ENCODE peak calls at places on chromosomes 12 and 14, in six cellular contexts. H is fibroblast of lung; K is aorta; Q is psoas muscle; J is CD4-positive, alpha-beta T cell; X is CD8-positive, alpha-beta memory T cell. G is an unnamed sample.

GRCh38 chr14:32476532-32476931 is 147.4 kb downstream of the AKAP6 start:
- DNase-seq in Q (no peak), X (no peak), J (no peak), H (no peak), K (no peak), G (no peak)

GRCh38 chr14:96362071-96362964 is 823 bp downstream of the ATG2B start:
- DNase-seq in J (peak; percentile 33), K (peak; percentile 77), Q (no peak), H (peak; percentile 38), X (peak; percentile 64), G (no peak)

GRCh38 chr14:104665663-104666522 is 23.5 kb upstream of the INF2 start:
- DNase-seq in J (peak; percentile 47), K (peak; percentile 79), X (peak; percentile 44), Q (no peak), H (no peak), G (no peak)

GRCh38 chr14:51121096-51121495 is 26.2 kb upstream of the TRIM9 start:
- DNase-seq in K (no peak), Q (no peak), J (no peak), X (no peak), H (peak; percentile 16), G (no peak)

GRCh38 chr14:81681466-81681865 is 147.8 kb upstream of the SEL1L start:
- DNase-seq in X (no peak), H (no peak), J (no peak), Q (no peak), K (no peak), G (no peak)

GRCh38 chr12:30805959-30806358 is 51.2 kb upstream of the CAPRIN2 start:
- DNase-seq in H (no peak), J (no peak), X (no peak), Q (no peak), K (no peak), G (no peak)

GRCh38 chr12:99232324-99232723 is 415.2 kb upstream of the GARIN6 start:
- DNase-seq in X (no peak), K (no peak), Q (no peak), J (no peak), H (no peak), G (no peak)

GRCh38 chr12:130948751-130949150 is 5.0 kb upstream of the ADGRD1 start:
- DNase-seq in J (no peak), X (no peak), Q (no peak), K (no peak), H (no peak), G (no peak)

GRCh38 chr14:70832536-70833305 is 23.4 kb upstream of the MAP3K9 start:
- DNase-seq in Q (no peak), K (no peak), H (peak; percentile 62), J (no peak), X (no peak), G (no peak)
- H3K27ac ChIP-seq in Q (no peak overlapping the region), K (no peak overlapping the region), H (no peak overlapping the region), J (no peak overlapping the region), X (no peak overlapping the region), G (no peak overlapping the region)

GRCh38 chr12:54459355-54459754 is 14.0 kb downstream of the GTSF1 start:
- DNase-seq in J (no peak), H (no peak), Q (no peak), K (no peak), X (no peak), G (no peak)
- H3K27me3 ChIP-seq in J (no peaks in the 10 kb centered on the region), H (peaks cover 9% of the 10 kb centered on the region), Q (no peaks in the 10 kb centered on the region), K (no peaks in the 10 kb centered on the region), X (no peaks in the 10 kb centered on the region), G (peaks cover 3% of the 10 kb centered on the region)

GRCh38 chr12:108177131-108177530 is 48.0 kb downstream of the WSCD2 start:
- DNase-seq in Q (no peak), H (no peak), K (no peak), X (no peak), J (no peak), G (no peak)
- H3K27ac ChIP-seq in Q (no peak overlapping the region), H (no peak overlapping the region), K (no peak overlapping the region), X (no peak overlapping the region), J (no peak overlapping the region), G (no peak overlapping the region)

GRCh38 chr12:114220311-114220710 is 185.6 kb downstream of the TBX5 start:
- DNase-seq in Q (no peak), J (no peak), K (no peak), H (no peak), X (no peak), G (no peak)
- H3K27me3 ChIP-seq in Q (peaks cover 12% of the 10 kb centered on the region), J (no peaks in the 10 kb centered on the region), K (no peaks in the 10 kb centered on the region), H (no peaks in the 10 kb centered on the region), X (no peaks in the 10 kb centered on the region), G (no peaks in the 10 kb centered on the region)

DNA sequence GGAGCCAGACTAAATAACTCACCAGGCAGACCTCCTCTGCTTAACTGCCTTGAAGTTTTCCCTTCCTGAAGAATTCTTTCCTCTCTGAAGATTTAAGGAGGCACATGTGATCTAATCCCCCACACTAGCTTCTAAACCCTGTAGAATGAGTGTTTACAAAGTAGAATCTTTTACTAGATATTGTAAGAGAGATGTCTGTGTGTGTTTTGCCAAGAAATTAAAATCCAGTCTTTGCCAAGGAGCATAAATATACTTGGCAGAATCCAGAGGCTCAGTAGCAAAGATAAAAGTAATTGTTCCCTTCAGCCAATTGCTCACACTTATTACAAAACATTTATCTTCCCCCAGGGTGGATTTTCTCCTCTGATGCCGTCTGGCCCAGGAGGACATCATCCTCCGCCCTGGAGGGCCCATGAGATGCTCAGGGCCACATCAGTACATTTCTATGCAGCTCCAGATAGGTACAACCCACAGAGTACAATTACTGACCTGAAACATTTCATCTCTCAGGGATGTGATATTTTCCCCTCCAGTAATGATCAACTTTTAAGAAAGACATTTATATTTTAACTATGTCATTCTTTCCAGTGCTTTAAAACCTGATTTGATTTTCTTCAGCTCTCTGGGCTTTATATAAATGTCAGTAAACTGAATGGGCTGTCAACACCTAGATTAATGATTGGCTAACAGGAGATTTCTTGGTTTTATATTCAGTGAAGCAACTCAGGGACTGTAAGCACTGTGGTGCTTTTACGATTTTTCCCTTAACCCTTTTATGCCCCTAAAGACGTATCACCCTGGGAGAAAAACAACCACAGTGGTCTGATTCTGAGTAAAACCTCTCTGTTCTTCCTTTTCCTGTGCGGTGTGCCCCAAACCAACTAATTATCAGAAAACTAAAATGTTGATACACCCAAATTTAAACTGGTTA is 37.7 kb downstream of the PTGER2 start:
- DNase-seq in Q (no peak), X (peak; percentile 72), J (no peak), H (peak; percentile 76), K (no peak), G (no peak)
- H3K27ac ChIP-seq in Q (no peak overlapping the region), X (no peak overlapping the region), J (peak overlapping the region; percentile 42), H (peak overlapping the region; percentile 26), K (no peak overlapping the region), G (no peak overlapping the region)

GRCh38 chr14:89240414-89240813 is 176.6 kb downstream of the FOXN3 start:
- DNase-seq in Q (no peak), H (peak; percentile 47), J (no peak), X (no peak), K (no peak), G (no peak)

GRCh38 chr14:89241265-89241664 is 175.8 kb downstream of the FOXN3 start:
- DNase-seq in Q (no peak), K (no peak), H (no peak), X (no peak), J (no peak), G (no peak)

GRCh38 chr14:89241934-89242670 is 174.9 kb downstream of the FOXN3 start:
- DNase-seq in X (no peak), K (no peak), J (no peak), H (no peak), Q (no peak), G (no peak)

GRCh38 chr14:89236846-89237245 is 180.2 kb downstream of the FOXN3 start:
- DNase-seq in X (no peak), H (no peak), K (no peak), J (no peak), Q (no peak), G (no peak)

GRCh38 chr14:89237923-89238529 is 179.0 kb downstream of the FOXN3 start:
- DNase-seq in Q (no peak), J (no peak), H (no peak), K (no peak), X (no peak), G (no peak)
- H3K27me3 ChIP-seq in Q (no peaks in the 10 kb centered on the region), J (no peaks in the 10 kb centered on the region), H (no peaks in the 10 kb centered on the region), K (no peaks in the 10 kb centered on the region), X (no peaks in the 10 kb centered on the region), G (no peaks in the 10 kb centered on the region)

GRCh38 chr14:100981808-100982207 is 78.3 kb upstream of the RTL1 start:
- DNase-seq in X (no peak), Q (no peak), J (no peak), K (no peak), H (peak; percentile 78), G (no peak)
- H3K27ac ChIP-seq in X (no peak overlapping the region), Q (no peak overlapping the region), J (no peak overlapping the region), K (no peak overlapping the region), H (no peak overlapping the region), G (no peak overlapping the region)

GRCh38 chr14:76312821-76313220 is 63.1 kb upstream of the ESRRB start:
- DNase-seq in K (no peak), Q (no peak), J (no peak), X (no peak), H (no peak), G (no peak)

GRCh38 chr14:76309572-76310551 is 66.1 kb upstream of the ESRRB start:
- DNase-seq in X (no peak), H (no peak), K (peak; percentile 81), J (no peak), Q (peak; percentile 36), G (no peak)

GRCh38 chr14:76313861-76314260 is 62.1 kb upstream of the ESRRB start:
- DNase-seq in X (no peak), Q (no peak), J (no peak), H (no peak), K (no peak), G (no peak)

GRCh38 chr14:76313303-76313702 is 62.6 kb upstream of the ESRRB start:
- DNase-seq in X (no peak), Q (no peak), J (no peak), K (no peak), H (no peak), G (no peak)

GRCh38 chr14:76311410-76311758 is 64.6 kb upstream of the ESRRB start:
- DNase-seq in X (no peak), K (no peak), H (no peak), J (no peak), Q (no peak), G (no peak)
- H3K27me3 ChIP-seq in X (no peaks in the 10 kb centered on the region), K (no peaks in the 10 kb centered on the region), H (peaks cover 3% of the 10 kb centered on the region), J (peaks cover 18% of the 10 kb centered on the region), Q (no peaks in the 10 kb centered on the region), G (peaks cover 17% of the 10 kb centered on the region)